ENCODE peak calls at places on chromosomes 12 and 14, in four cellular contexts. O, Y, M and G are unnamed samples.

GRCh38 chr14:102775855-102776760 is 1.1 kb upstream of the TRAF3 start:
- DNase-seq in O (no peak), Y (no peak), M (peak), G (no peak)

GRCh38 chr12:66187016-66187415 is 2.0 kb upstream of the IRAK3 start:
- DNase-seq in O (no peak), Y (no peak), M (no peak), G (no peak)

GRCh38 chr12:40622246-40622838 is 69.9 kb upstream of the CNTN1 start:
- DNase-seq in O (peak), Y (peak), M (peak), G (peak)

GRCh38 chr12:50806176-50806575 is 36.5 kb upstream of the TMPRSS12 start:
- DNase-seq in O (no peak), Y (no peak), M (no peak), G (no peak)

GRCh38 chr12:125983094-125983783 is 918.0 kb downstream of the AACS start:
- DNase-seq in O (peak), Y (no peak), M (peak), G (peak)

GRCh38 chr12:6956332-6956727 is 5.2 kb downstream of the PTPN6 start:
- DNase-seq in O (no peak), Y (no peak), M (no peak), G (peak)

GRCh38 chr12:120719072-120719471 is 6.6 kb upstream of the ACADS start:
- DNase-seq in O (no peak), Y (no peak), M (no peak), G (no peak)

GRCh38 chr12:120229071-120229582 is 28.2 kb upstream of the RPLP0 start:
- DNase-seq in O (no peak), Y (peak), M (peak), G (peak)

GRCh38 chr14:76985540-76986260 is 42.8 kb downstream of the IRF2BPL start:
- DNase-seq in O (peak), Y (no peak), M (no peak), G (no peak)

GRCh38 chr14:70660967-70661871 is 19.5 kb downstream of the TTC9 start:
- DNase-seq in O (no peak), Y (no peak), M (no peak), G (no peak)

GRCh38 chr14:23537351-23538048 is 14.1 kb downstream of the ZFHX2 start:
- DNase-seq in O (peak), Y (peak), M (no peak), G (no peak)

GRCh38 chr12:130870442-130871285 is 1.2 kb upstream of the RAN start:
- DNase-seq in O (peak), Y (peak), M (peak), G (peak)

GRCh38 chr12:90153827-90154226 is 445.2 kb upstream of the ATP2B1 start:
- DNase-seq in O (no peak), Y (no peak), M (no peak), G (no peak)

GRCh38 chr12:57726151-57726883 is 12.2 kb downstream of the AGAP2 start:
- DNase-seq in O (peak), Y (peak), M (no peak), G (peak)

GRCh38 chr12:12586879-12587675 is 24.4 kb upstream of the DUSP16 start:
- DNase-seq in O (no peak), Y (no peak), M (no peak), G (no peak)

GRCh38 chr14:104460920-104461651 is 118.5 kb upstream of the C14orf180 start:
- DNase-seq in O (peak), Y (peak), M (no peak), G (peak)

GRCh38 chr14:55383541-55384140 is 28.0 kb downstream of the ATG14 start:
- DNase-seq in O (no peak), Y (no peak), M (peak), G (no peak)

GRCh38 chr12:93502802-93503623 is 35.7 kb downstream of the MRPL42 start:
- DNase-seq in O (peak), Y (peak), M (no peak), G (peak)

GRCh38 chr12:108302471-108303311 is 36.4 kb downstream of the CMKLR1 start:
- DNase-seq in O (no peak), Y (peak), M (no peak), G (peak)

GRCh38 chr14:61584258-61584657 is 111.1 kb upstream of the HIF1A start:
- DNase-seq in O (no peak), Y (no peak), M (no peak), G (no peak)

GRCh38 chr14:25041898-25042297 is 8.0 kb downstream of the STXBP6 start:
- DNase-seq in O (no peak), Y (no peak), M (no peak), G (no peak)

GRCh38 chr12:51323966-51324895 is at the start of gene BIN2:
- DNase-seq in O (no peak), Y (peak), M (no peak), G (no peak)

GRCh38 chr14:26820101-26820500 is 222.3 kb upstream of the NOVA1 start:
- DNase-seq in O (no peak), Y (no peak), M (no peak), G (no peak)

GRCh38 chr12:33438890-33439586 is 581 bp downstream of the SYT10 start:
- DNase-seq in O (peak), Y (peak), M (peak), G (peak)

GRCh38 chr14:52305014-52305413 is 9.1 kb upstream of the PTGER2 start:
- DNase-seq in O (no peak), Y (no peak), M (no peak), G (no peak)

GRCh38 chr14:104094709-104095425 is 9.4 kb downstream of the ASPG start:
- DNase-seq in O (peak), Y (peak), M (peak), G (peak)

GRCh38 chr14:91311284-91311662 is 66.8 kb upstream of the GPR68 start:
- DNase-seq in O (no peak), Y (no peak), M (no peak), G (no peak)

GRCh38 chr14:65226824-65227604 is 124.7 kb upstream of the MAX start:
- DNase-seq in O (no peak), Y (no peak), M (no peak), G (no peak)

DNA sequence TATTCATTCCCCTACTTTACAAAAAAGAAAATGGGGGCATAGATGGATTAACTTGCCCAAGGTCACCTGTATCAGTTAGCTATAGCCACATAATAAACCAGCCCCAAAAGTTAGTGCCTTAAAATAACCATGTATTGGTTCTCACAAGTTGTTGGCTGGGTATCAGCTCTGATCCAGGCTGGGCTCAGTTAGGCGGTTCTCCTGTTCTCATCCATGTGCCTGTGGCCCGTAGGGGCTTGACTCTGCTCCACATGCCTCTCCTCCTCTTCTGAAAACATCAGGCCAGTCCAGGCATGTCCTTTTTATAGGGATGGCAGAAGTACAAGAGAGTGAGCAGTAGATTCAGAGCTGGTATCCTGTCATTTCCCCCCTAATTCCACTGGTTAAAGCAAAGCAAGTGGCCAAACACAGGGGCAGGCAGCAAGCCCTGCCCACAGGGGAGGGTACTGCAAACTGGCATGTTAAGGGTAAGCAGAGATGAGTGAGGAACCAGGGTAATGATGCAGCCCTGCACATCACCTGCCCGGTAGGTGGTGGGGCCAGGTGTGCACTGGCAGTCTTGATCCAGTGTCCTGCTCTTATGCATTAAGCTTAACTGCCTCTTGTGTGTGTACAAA is 47.9 kb upstream of the TUNAR start:
- DNase-seq in O (no peak), Y (no peak), M (no peak), G (no peak)
- TF ChIP-seq TEAD4 in O (no peak), Y (no peak), M (no peak), G (no peak)

DNA sequence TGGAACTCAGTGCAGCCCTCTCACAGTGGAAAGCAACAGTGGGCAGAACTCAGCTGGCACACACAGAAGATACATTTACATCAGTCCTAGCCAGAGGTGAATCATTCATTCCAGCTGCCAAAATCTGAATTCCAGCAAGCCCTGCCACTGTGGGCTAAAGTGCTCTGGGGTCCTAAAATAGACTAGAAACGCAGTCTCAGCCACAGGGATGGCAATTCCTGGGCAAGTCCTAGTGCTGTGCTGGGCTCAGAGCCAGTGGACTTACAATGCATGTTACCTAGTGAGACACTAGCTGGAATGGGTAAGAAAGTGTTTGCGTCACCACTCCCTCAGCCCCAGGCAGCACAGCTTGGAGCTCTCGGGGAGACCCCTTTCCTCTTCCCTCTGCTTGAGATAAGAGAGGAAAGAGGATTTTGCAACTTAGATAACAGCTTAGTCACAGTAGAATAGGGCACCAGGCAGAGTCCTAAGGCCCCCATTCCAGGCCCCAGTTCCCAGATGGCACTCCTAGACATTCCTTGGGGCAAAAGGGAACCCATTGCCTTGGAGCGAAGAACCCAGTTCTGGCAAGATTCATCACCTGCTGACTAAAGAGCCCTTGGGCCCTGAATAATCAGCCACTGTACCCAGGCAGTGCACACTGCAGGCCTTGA is 592.9 kb downstream of the FSCB start:
- DNase-seq in O (no peak), Y (no peak), M (no peak), G (no peak)
- TF ChIP-seq TEAD4 in O (no peak), Y (no peak), M (no peak), G (no peak)

DNA sequence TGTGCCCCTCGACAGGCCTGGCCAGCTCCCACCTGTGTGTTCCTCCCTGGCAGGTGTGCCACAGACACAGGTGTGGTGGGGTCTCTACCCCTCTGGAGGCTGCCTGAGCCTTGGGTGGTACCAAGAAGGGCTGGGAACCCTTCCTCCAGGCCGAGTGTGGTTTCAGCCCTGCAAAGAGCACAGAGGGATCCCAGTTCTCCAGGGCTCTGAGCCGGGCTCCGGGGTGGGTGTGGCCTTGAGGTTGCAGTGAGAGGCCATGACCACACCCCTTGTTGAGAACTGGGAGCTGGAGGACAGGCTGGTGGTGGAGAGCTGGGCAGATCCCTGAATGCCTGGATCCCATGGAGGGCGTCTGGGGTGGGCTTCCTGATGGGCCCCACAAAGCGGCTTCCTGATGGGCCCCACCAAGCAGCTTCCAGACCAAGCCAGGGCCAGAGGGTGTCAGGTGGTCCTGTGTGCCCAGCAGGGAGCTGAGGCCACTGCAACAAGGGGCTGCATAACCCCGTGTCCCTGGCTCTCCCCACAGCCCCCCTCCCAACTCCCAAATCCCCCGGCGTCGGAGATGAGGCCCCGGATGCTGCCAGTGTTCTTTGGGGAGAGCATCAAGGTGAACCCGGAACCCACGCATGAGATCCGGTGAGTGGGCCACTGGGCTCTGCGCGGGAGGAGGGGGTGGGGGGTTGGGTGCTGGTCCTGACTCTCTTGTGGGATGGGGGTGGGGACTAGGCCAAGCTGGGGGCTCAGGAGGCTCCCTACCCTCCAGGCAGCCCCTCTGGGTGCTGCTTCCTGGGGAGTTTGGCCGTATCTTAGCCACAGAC is 16.6 kb downstream of the RFLNA start:
- DNase-seq in O (no peak), Y (no peak), M (peak), G (no peak)
- TF ChIP-seq TEAD4 in O (no peak), Y (no peak), M (no peak), G (no peak)

DNA sequence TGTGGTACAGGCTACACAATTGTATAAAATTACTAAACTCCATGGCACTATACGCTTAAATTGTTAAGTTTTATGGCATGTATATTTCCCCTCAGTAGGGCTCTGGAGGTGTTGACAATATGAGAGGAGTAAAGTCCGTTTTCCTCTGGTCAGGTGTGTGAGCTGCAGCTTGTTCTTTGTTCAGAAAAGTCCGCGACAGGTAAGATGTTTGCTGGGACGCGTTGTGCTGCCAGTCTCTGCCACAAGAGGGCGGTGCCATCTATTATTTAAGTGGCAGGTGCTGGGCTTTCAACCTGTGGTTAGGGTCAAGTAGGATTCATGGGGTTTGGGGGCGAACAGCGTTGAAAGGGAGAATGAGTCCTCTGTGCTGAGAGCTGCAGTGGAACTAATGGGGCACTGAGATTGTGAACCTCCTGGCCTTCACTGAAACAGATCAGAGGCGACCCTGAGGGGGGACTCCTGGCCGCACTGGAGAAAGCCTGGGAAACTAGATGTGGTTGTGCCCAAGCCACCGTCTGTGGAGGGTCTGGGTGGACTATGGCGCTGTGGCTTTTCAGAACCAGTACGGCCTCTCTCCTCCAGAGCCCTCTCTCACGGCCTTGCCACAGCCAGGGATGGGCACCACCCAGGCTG is 179.0 kb downstream of the SLC15A4 start:
- DNase-seq in O (peak), Y (peak), M (peak), G (peak)
- TF ChIP-seq TEAD4 in O (no peak), Y (no peak), M (no peak), G (no peak)

GRCh38 chr14:54366726-54367707 is 29.8 kb upstream of the CDKN3 start:
- DNase-seq in O (peak), Y (peak), M (no peak), G (peak)

GRCh38 chr14:54364555-54365415 is 32.0 kb upstream of the CDKN3 start:
- DNase-seq in O (peak), Y (no peak), M (no peak), G (no peak)

GRCh38 chr14:54360667-54361066 is 36.1 kb upstream of the CDKN3 start:
- DNase-seq in O (peak), Y (no peak), M (no peak), G (no peak)

GRCh38 chr14:54362759-54363437 is 33.9 kb upstream of the CDKN3 start:
- DNase-seq in O (peak), Y (no peak), M (no peak), G (no peak)

GRCh38 chr14:54362089-54362504 is 34.7 kb upstream of the CDKN3 start:
- DNase-seq in O (peak), Y (peak), M (no peak), G (no peak)
- TF ChIP-seq TEAD4 in O (no peak), Y (no peak), M (no peak), G (no peak)

DNA sequence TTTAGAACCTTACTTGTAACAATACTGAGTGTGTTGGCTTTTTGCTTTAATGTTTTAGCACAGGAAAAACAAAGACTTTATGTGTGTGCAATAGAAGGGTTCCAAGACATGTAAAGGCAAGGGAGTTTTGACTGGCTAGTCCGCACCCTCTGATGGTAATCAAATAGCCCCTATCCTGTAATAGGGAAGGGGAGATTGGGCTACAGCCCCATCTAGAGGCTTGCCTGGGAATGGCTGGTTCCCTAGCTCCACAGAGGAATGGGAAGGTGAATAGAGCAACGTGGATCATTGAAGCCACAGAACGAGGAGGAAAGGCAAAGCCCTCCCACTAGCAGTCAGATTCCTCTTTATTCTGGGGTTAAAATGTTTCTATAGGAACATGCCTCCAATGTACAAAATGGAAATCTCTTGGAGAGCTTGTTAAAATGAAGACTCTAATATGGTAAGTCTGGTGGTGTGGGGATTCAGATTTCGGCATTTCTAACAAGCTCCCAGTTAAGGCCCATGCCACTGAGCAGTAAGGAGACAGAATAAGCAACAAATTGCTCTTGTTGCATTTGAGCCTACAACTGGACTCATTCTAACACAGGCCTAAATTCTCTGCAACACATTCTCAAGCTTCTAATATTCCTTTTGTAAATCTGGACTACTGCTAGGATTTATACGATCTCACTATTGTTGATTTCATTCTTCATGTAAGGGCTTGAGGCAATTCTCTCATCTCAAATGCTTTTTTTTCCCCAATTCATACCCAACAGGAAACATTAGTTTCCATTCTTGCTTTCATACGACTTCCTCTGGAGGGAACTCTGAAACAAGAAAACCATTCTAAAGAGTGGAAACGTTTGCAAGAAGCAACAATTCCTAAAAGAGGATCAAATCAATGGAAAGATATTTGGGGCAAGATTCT is 57.1 kb downstream of the NIN start:
- DNase-seq in O (peak), Y (peak), M (peak), G (peak)
- TF ChIP-seq TEAD4 in O (no peak), Y (no peak), M (no peak), G (no peak)

GRCh38 chr12:60421741-60422140 is 825.9 kb downstream of the SLC16A7 start:
- DNase-seq in O (no peak), Y (no peak), M (no peak), G (no peak)
- TF ChIP-seq TEAD4 in O (no peak), Y (no peak), M (no peak), G (no peak)

DNA sequence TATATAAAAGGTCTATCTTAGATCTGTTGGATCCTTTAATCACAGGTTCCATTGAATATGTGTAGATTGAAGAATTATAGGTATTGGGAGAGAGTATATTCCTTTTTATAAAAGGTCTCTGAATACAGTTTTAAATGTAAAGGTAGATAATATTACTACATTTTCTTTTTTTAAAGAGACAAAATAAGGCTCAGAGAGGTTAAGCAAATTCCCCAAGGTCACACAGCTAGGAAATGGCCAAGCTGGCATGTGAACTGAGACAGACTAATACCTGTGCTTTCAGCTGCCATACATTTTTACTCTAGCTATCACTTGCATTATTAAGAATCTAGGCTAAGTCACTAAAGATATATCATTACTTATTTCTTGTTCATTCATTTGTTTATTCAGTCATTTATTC is 173.0 kb downstream of the SSPN start:
- DNase-seq in O (no peak), Y (no peak), M (no peak), G (no peak)
- TF ChIP-seq TEAD4 in O (no peak), Y (no peak), M (no peak), G (no peak)

GRCh38 chr12:127830730-127831129 is 436.2 kb upstream of the TMEM132C start:
- DNase-seq in O (no peak), Y (no peak), M (no peak), G (no peak)
- TF ChIP-seq TEAD4 in O (peak), Y (no peak), M (no peak), G (no peak)